ENCODE peak calls at places on chromosomes 5 and 9, in five cellular contexts. N, A, B, T and Z are unnamed samples.

GRCh38 chr5:1213508-1214162 is 11.5 kb upstream of the SLC6A18 start:
- DNase-seq in N (no peak), A (no peak), B (no peak), T (no peak), Z (no peak)

GRCh38 chr5:147617191-147617606 is 107.3 kb upstream of the DPYSL3 start:
- DNase-seq in N (peak; percentile 85), A (no peak), B (no peak), T (no peak), Z (peak; percentile 13)

GRCh38 chr9:37693265-37693664 is 42.5 kb downstream of the FRMPD1 start:
- DNase-seq in N (no peak), A (no peak), B (no peak), T (no peak), Z (no peak)

GRCh38 chr9:17481565-17481964 is 97.3 kb upstream of the SH3GL2 start:
- DNase-seq in N (no peak), A (no peak), B (no peak), T (no peak), Z (no peak)

GRCh38 chr5:56852228-56853000 is 37.1 kb downstream of the MAP3K1 start:
- DNase-seq in N (peak; percentile 63), A (no peak), B (no peak), T (no peak), Z (no peak)

GRCh38 chr5:179601871-179602625 is 21.4 kb downstream of the HNRNPH1 start:
- DNase-seq in N (no peak), A (no peak), B (no peak), T (no peak), Z (no peak)

GRCh38 chr9:88775037-88775471 is 216.2 kb upstream of the S1PR3 start:
- DNase-seq in N (peak; percentile 99), A (no peak), B (no peak), T (no peak), Z (peak; percentile 97)

GRCh38 chr9:115808695-115809094 is 344.9 kb upstream of the PAPPA start:
- DNase-seq in N (peak; percentile 69), A (no peak), B (no peak), T (no peak), Z (no peak)

GRCh38 chr5:126419102-126419501 is 4.1 kb upstream of the GRAMD2B start:
- DNase-seq in N (no peak), A (no peak), B (no peak), T (no peak), Z (no peak)

GRCh38 chr5:134255418-134256150 is 29.7 kb upstream of the PPP2CA start:
- DNase-seq in N (peak; percentile 82), A (no peak), B (no peak), T (no peak), Z (peak; percentile 47)

GRCh38 chr5:22488427-22488826 is 364.7 kb downstream of the CDH12 start:
- DNase-seq in N (no peak), A (no peak), B (no peak), T (no peak), Z (no peak)